ENCODE peak calls at places on chromosomes 3 and 15, in six cellular contexts. E, A, Y, Z, J and P are unnamed samples.

GRCh38 chr15:36362508-36362907 is 216.9 kb upstream of the CDIN1 start:
- DNase-seq in Y (no peak), J (peak), E (no peak), Z (peak), A (no peak), P (peak)

GRCh38 chr15:67899596-67900283 is 59.9 kb upstream of the RNU6-1 start:
- DNase-seq in J (no peak), Z (no peak), A (no peak), E (no peak), Y (no peak), P (no peak)

GRCh38 chr3:120558784-120559227 is 37.3 kb upstream of the NDUFB4 start:
- DNase-seq in Y (peak), J (peak), E (peak), Z (peak), A (peak), P (peak)

GRCh38 chr15:61383421-61383820 is 154.3 kb upstream of the RORA start:
- DNase-seq in E (no peak), Z (peak), J (peak), A (no peak), Y (peak), P (no peak)

GRCh38 chr3:54188176-54188791 is 65.9 kb downstream of the CACNA2D3 start:
- DNase-seq in J (peak), Z (peak), E (peak), A (peak), Y (peak), P (no peak)

GRCh38 chr3:120561251-120562045 is 34.7 kb upstream of the NDUFB4 start:
- DNase-seq in Y (peak), Z (peak), A (peak), E (peak), J (peak), P (peak)

GRCh38 chr15:87155771-87156170 is 1076.1 kb downstream of the AGBL1 start:
- DNase-seq in A (no peak), Z (no peak), J (peak), E (no peak), Y (no peak), P (no peak)

GRCh38 chr3:48548731-48549705 is 7.6 kb downstream of the PFKFB4 start:
- DNase-seq in E (peak), Z (peak), A (peak), J (peak), Y (peak), P (peak)

GRCh38 chr3:33777996-33778395 is 20.4 kb upstream of the PDCD6IP start:
- DNase-seq in J (no peak), Z (no peak), Y (no peak), A (no peak), E (no peak), P (no peak)

GRCh38 chr3:42088803-42089520 is 2.2 kb upstream of the TRAK1 start:
- DNase-seq in E (no peak), J (no peak), Z (no peak), A (no peak), Y (no peak), P (no peak)

GRCh38 chr15:39850436-39850835 is 67.8 kb upstream of the FSIP1 start:
- DNase-seq in A (no peak), E (no peak), Z (no peak), J (no peak), Y (no peak), P (no peak)

GRCh38 chr15:99408236-99409096 is 157.2 kb downstream of the LRRC28 start:
- DNase-seq in Z (peak), Y (no peak), A (no peak), J (no peak), E (no peak), P (no peak)

GRCh38 chr3:17740703-17741102 is 1.7 kb downstream of the TBC1D5 start:
- DNase-seq in Z (peak), A (no peak), Y (peak), E (no peak), J (peak), P (no peak)

GRCh38 chr3:32391643-32392529 is at the start of gene CMTM7:
- DNase-seq in E (peak), Y (peak), A (peak), J (peak), Z (peak), P (peak)

GRCh38 chr3:23304424-23304823 is 101.3 kb downstream of the UBE2E2 start:
- DNase-seq in Z (peak), Y (peak), J (no peak), E (no peak), A (no peak), P (no peak)

GRCh38 chr3:194375473-194375872 is 5.9 kb upstream of the LRRC15 start:
- DNase-seq in Y (no peak), J (peak), A (no peak), Z (no peak), E (peak), P (no peak)

GRCh38 chr3:38563070-38563901 is 67.1 kb downstream of the EXOG start:
- DNase-seq in Z (no peak), Y (no peak), A (no peak), J (no peak), E (peak), P (no peak)

DNA sequence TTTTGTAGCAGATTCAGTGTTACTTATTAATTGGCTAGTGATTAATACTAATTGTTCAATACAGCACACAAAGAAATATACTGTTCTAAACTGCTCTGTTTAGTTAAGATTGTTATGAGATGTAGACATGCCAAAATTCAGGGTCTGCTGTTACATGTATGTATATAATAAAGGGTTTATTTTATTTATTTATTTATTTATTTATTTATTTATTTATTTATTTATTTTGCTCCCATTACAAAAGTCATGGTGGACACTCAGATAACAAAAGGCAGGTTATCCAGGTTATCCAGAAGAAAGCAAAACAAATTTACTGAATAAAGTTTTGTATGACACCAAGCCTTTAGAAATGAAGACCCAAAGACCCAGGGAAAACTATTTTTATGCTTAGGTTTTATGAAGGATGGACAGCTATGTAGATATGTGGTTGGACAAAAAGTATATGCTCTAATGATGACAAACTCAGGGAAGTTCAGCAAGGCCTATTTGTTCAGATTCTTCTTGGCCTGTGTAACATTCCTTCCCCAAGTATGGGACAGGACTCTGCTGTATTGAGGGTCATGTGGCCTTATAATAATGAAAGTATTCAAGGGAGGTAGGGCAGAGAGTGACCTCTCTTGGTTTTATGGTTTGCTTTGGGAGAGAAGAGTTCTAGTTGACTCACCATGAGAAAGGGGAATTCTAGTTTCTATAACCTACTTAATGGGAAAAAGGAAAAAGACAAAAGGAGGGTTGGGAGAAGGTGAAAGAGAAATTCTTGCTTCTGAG is 1056.8 kb downstream of the ROBO2 start:
- DNase-seq in E (no peak), J (peak), Z (peak), Y (no peak), A (no peak), P (no peak)
- H3K14ac ChIP-seq in E (no peak), J (no peak), Z (no peak), Y (no peak), A (no peak), P (no peak)

GRCh38 chr15:70854669-70854976 is 666 bp upstream of the LARP6 start:
- DNase-seq in E (no peak), Y (no peak), A (peak), Z (peak), J (peak), P (no peak)

GRCh38 chr15:70852501-70853269 is 1.3 kb downstream of the LARP6 start:
- DNase-seq in A (no peak), Y (no peak), Z (peak), E (no peak), J (peak), P (no peak)

GRCh38 chr15:70853270-70853854 is 595 bp downstream of the LARP6 start:
- DNase-seq in Y (peak), Z (peak), J (peak), E (peak), A (peak), P (peak)

GRCh38 chr15:70853855-70854668 is at the start of gene LARP6:
- DNase-seq in Y (no peak), E (peak), Z (peak), J (peak), A (peak), P (peak)

DNA sequence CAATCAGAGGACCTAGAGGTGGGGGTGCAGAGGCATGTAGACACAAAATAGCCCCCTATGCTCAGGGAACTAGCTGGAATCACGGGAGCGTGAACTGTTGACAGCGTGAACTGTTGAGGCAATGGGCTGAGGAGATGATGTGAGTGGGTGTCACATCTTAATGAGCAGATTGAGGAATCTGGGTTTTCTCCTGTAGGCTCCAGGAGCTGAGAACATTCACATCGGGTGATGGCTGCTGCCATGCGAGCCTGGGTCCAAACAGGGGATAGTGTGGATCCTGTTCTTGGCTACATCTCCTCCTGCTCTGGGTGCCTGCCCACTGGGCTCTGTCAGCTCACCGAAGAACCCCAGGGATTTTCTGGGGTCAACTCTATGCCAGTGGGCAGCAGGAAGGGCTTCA is 2.1 kb downstream of the LARP6 start:
- DNase-seq in E (no peak), Z (no peak), A (no peak), J (no peak), Y (no peak), P (no peak)
- H3K14ac ChIP-seq in E (no peak), Z (peak), A (no peak), J (no peak), Y (no peak), P (no peak)

GRCh38 chr15:94297543-94297942 is 66.2 kb downstream of the MCTP2 start:
- DNase-seq in J (peak), Y (peak), A (no peak), E (no peak), Z (no peak), P (no peak)

GRCh38 chr15:94294556-94294955 is 63.2 kb downstream of the MCTP2 start:
- DNase-seq in E (no peak), Z (peak), A (no peak), Y (peak), J (peak), P (no peak)

GRCh38 chr15:94300612-94301011 is 69.3 kb downstream of the MCTP2 start:
- DNase-seq in J (no peak), E (no peak), Y (no peak), A (no peak), Z (no peak), P (no peak)

GRCh38 chr15:94295275-94295674 is 63.9 kb downstream of the MCTP2 start:
- DNase-seq in A (no peak), J (no peak), E (no peak), Y (no peak), Z (no peak), P (no peak)

DNA sequence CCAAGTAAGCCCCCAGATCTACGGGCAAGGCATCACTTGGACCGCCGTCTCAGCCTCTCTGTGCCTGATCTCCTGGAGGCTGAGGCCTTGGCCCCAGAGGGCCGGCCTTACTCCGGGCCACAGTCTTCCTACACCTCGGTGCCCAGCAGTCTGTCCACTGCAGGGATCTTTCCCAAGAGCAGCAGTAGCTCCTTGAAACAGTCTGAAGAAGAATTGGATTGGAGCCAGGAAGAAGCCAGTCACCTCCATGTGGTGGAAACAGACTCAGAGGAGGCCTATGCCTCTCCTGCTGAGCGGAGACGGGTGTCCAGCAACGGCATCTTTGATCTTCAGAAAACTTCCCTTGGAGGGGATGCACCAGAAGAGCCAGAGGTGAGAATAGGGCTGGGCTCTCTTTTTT is 67.0 kb downstream of the MCTP2 start:
- DNase-seq in Y (no peak), J (peak), Z (no peak), A (no peak), E (no peak), P (no peak)
- H3K14ac ChIP-seq in Y (no peak), J (no peak), Z (no peak), A (no peak), E (no peak), P (no peak)

GRCh38 chr3:71391361-71391760 is 192.2 kb downstream of the FOXP1 start:
- DNase-seq in Z (no peak), A (no peak), Y (no peak), E (no peak), J (no peak), P (no peak)

GRCh38 chr3:71392277-71392676 is 191.3 kb downstream of the FOXP1 start:
- DNase-seq in Z (no peak), E (no peak), A (no peak), J (no peak), Y (no peak), P (no peak)

GRCh38 chr3:71388535-71389120 is 194.9 kb downstream of the FOXP1 start:
- DNase-seq in Y (no peak), A (no peak), Z (no peak), E (no peak), J (no peak), P (no peak)

GRCh38 chr3:71389191-71389590 is 194.3 kb downstream of the FOXP1 start:
- DNase-seq in J (no peak), Z (no peak), A (no peak), Y (no peak), E (no peak), P (no peak)

GRCh38 chr3:71389911-71390573 is 193.5 kb downstream of the FOXP1 start:
- DNase-seq in E (peak), Y (peak), Z (peak), A (no peak), J (peak), P (peak)
- H3K14ac ChIP-seq in E (no peak), Y (no peak), Z (peak), A (no peak), J (no peak), P (no peak)